ENCODE peak calls at places on chromosomes 11 and 22, in six cellular contexts. Y is aorta; F is heart right ventricle; V is naive thymus-derived CD4-positive, alpha-beta T cell; U is thoracic aorta; E is neural progenitor cell. J is an unnamed sample.

GRCh38 chr11:129374993-129375721 is 491 bp upstream of the BARX2 start:
- DNase-seq in F (no peak), E (no peak), U (no peak), Y (no peak), V (no peak), J (no peak)

GRCh38 chr11:12755510-12755909 is 81.3 kb downstream of the TEAD1 start:
- DNase-seq in Y (no peak), E (no peak), V (no peak), F (no peak), U (no peak), J (no peak)

GRCh38 chr11:13026722-13027121 is 17.6 kb downstream of the RASSF10 start:
- DNase-seq in U (no peak), E (peak; percentile 16), V (no peak), Y (no peak), F (no peak), J (no peak)

GRCh38 chr22:20590477-20591294 is 83.3 kb downstream of the MED15 start:
- DNase-seq in U (no peak), E (no peak), Y (no peak), F (no peak), V (no peak), J (no peak)

GRCh38 chr22:44618400-44618799 is 83.6 kb upstream of the PRR5 start:
- DNase-seq in Y (no peak), E (no peak), U (no peak), V (no peak), F (no peak), J (no peak)

GRCh38 chr11:34148504-34149165 is 43.2 kb downstream of the NAT10 start:
- DNase-seq in U (no peak), E (no peak), Y (no peak), F (no peak), V (no peak), J (no peak)

GRCh38 chr11:80103149-80103859 is 662.5 kb upstream of the TENM4 start:
- DNase-seq in F (no peak), Y (no peak), V (no peak), E (no peak), U (no peak), J (no peak)

GRCh38 chr22:23119492-23120414 is 22.0 kb downstream of the RSPH14 start:
- DNase-seq in V (peak; percentile 54), F (no peak), Y (no peak), U (no peak), E (no peak), J (no peak)

GRCh38 chr11:7973011-7973410 is 7.8 kb upstream of the NLRP10 start:
- DNase-seq in F (no peak), Y (no peak), E (no peak), V (no peak), U (no peak), J (no peak)

GRCh38 chr11:130448416-130449068 is at the start of gene ADAMTS15:
- DNase-seq in E (peak; percentile 93), Y (peak; percentile 89), U (no peak), V (no peak), F (peak; percentile 85), J (no peak)

GRCh38 chr22:29311468-29312217 is 3.9 kb downstream of the RASL10A start:
- DNase-seq in F (peak; percentile 48), Y (peak; percentile 64), U (no peak), E (no peak), V (no peak), J (no peak)

GRCh38 chr11:70788247-70789022 is 390.1 kb downstream of the CTTN start:
- DNase-seq in F (no peak), E (no peak), V (no peak), U (no peak), Y (no peak), J (no peak)

GRCh38 chr11:131228378-131228777 is 142.0 kb upstream of the NTM start:
- DNase-seq in F (no peak), V (no peak), Y (no peak), U (no peak), E (no peak), J (no peak)

GRCh38 chr11:123434262-123434661 is 4.2 kb downstream of the GRAMD1B start:
- DNase-seq in E (peak; percentile 41), V (peak; percentile 2), Y (no peak), F (no peak), U (no peak), J (no peak)

GRCh38 chr11:33701302-33701701 is 676 bp upstream of the C11orf91 start:
- DNase-seq in F (no peak), V (no peak), Y (no peak), E (no peak), U (no peak), J (no peak)

GRCh38 chr11:113311536-113311935 is 2.8 kb upstream of the TTC12 start:
- DNase-seq in U (no peak), E (no peak), Y (no peak), F (no peak), V (no peak), J (no peak)

GRCh38 chr11:2299773-2300172 is 1.9 kb downstream of the C11orf21 start:
- DNase-seq in F (no peak), Y (no peak), U (no peak), E (no peak), V (no peak), J (no peak)

GRCh38 chr11:61369372-61370348 is 7.5 kb downstream of the TMEM138 start:
- DNase-seq in Y (peak; percentile 73), V (no peak), F (peak; percentile 44), U (no peak), E (no peak), J (no peak)

GRCh38 chr11:126426820-126427749 is 71.6 kb downstream of the ST3GAL4 start:
- DNase-seq in U (no peak), F (no peak), E (no peak), Y (no peak), V (no peak), J (no peak)

GRCh38 chr22:45246060-45246985 is 5.6 kb upstream of the KIAA0930 start:
- DNase-seq in V (no peak), F (no peak), E (no peak), Y (peak; percentile 78), U (no peak), J (no peak)

GRCh38 chr11:72700026-72700610 is 25.9 kb upstream of the PDE2A start:
- DNase-seq in V (no peak), U (no peak), E (no peak), Y (no peak), F (no peak), J (no peak)

GRCh38 chr11:47161134-47161854 is 15.4 kb downstream of the ARFGAP2 start:
- DNase-seq in U (no peak), V (peak; percentile 49), Y (no peak), E (peak; percentile 87), F (peak; percentile 50), J (peak; percentile 71)

GRCh38 chr11:69750108-69750850 is 24.9 kb downstream of the FGF4 start:
- DNase-seq in Y (no peak), V (no peak), F (no peak), E (no peak), U (no peak), J (no peak)

GRCh38 chr11:123558536-123559315 is 95.7 kb downstream of the SCN3B start:
- DNase-seq in F (no peak), Y (no peak), E (peak; percentile 27), U (no peak), V (no peak), J (no peak)

GRCh38 chr11:70627219-70627618 is 228.9 kb downstream of the CTTN start:
- DNase-seq in Y (no peak), F (no peak), V (no peak), U (no peak), E (no peak), J (no peak)

GRCh38 chr22:37552560-37553163 is 7.6 kb upstream of the CDC42EP1 start:
- DNase-seq in F (peak; percentile 82), Y (peak; percentile 70), U (no peak), E (peak; percentile 94), V (no peak), J (no peak)

GRCh38 chr11:134332189-134332631 is 422 bp downstream of the GLB1L2 start:
- DNase-seq in V (no peak), E (peak; percentile 75), Y (no peak), U (no peak), F (no peak), J (no peak)
- H3K4me3 ChIP-seq in V (peak overlapping the region; percentile 66), E (peak overlapping the region; percentile 66), Y (no peak overlapping the region), U (peak overlapping the region; percentile 75), F (peak overlapping the region; percentile 55), J (peak overlapping the region; percentile 59)

GRCh38 chr22:39997939-39998726 is 3.4 kb downstream of the FAM83F start:
- DNase-seq in U (no peak), F (peak; percentile 17), V (no peak), E (peak; percentile 70), Y (no peak), J (no peak)
- H3K4me3 ChIP-seq in U (no peak overlapping the region), F (no peak overlapping the region), V (no peak overlapping the region), E (peak overlapping the region; percentile 15), Y (no peak overlapping the region), J (no peak overlapping the region)

GRCh38 chr11:17479284-17480214 is 2.9 kb upstream of the ABCC8 start:
- DNase-seq in V (no peak), E (peak; percentile 85), U (no peak), Y (no peak), F (peak; percentile 43), J (peak; percentile 46)
- H3K4me3 ChIP-seq in V (no peak overlapping the region), E (no peak overlapping the region), U (no peak overlapping the region), Y (no peak overlapping the region), F (no peak overlapping the region), J (peak overlapping the region; percentile 67)

DNA sequence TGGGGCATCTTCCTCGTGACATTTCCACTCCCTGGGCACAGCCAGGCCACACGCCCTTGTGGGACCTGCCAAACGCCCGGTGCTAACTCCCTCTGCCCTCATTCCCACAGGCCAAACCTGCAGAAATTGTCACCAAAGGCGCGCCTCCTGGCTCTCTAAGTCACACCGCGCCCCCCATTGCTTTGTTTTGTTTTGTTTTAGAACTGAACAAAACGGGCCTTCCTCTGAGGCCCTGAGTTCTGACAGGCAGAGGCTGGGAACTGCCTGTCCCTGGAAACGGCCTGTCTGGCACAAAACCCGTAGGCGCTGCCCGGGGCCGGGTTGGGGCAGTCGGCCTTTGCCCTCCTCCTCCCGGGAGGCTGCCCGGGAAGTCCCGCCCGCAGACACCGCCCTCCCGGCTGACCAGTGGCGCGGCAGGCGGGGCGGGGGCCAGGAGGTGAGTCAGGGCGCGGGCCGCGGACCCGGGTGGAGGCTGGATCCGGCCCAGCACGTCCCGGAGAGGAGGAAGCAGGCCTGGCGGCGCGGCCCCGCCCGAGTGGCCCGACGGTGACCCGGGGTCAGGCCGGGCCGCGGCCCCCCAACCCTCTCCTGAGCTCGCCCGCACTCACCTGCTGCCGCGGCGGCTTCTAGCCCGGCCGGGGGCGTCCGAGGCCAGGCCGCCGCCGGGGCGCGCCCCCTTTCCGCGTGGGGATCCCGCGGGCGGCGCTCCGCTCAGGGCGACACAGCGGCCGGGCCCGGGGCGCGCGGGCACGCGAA is 465 bp downstream of the SUN2 start:
- DNase-seq in E (peak; percentile 91), V (peak; percentile 41), F (peak; percentile 89), U (peak; percentile 88), Y (peak; percentile 96), J (peak; percentile 92)
- H3K4me3 ChIP-seq in E (peak overlapping the region; percentile 95), V (peak overlapping the region; percentile 95), F (peak overlapping the region; percentile 77), U (peak overlapping the region; percentile 90), Y (peak overlapping the region; percentile 68), J (peak overlapping the region; percentile 83)